ENCODE peak calls at places on chromosomes 4 and X, in ten cellular contexts. D is HCT116, W is tibial nerve, E is NB4, J is IMR-90, B is GM12878, O is A549, N is sigmoid colon, Y is right lobe of liver, F is suprapubic skin. T is an unnamed sample.

GRCh38 chr4:125314676-125315570 is at the start of gene FAT4:
- DNase-seq in D (peak), W (peak), E (peak), J (peak), B (no peak), O (peak), N (peak), Y (peak), F (peak), T (peak)

GRCh38 chr4:118772149-118773081 is 63.5 kb downstream of the SEC24D start:
- DNase-seq in D (peak), W (no peak), E (peak), J (peak), B (no peak), O (peak), N (no peak), Y (no peak), F (no peak), T (no peak)

GRCh38 chr4:161332696-161333095 is 831.1 kb downstream of the FSTL5 start:
- DNase-seq in D (no peak), W (no peak), E (no peak), J (no peak), B (no peak), O (no peak), N (no peak), Y (no peak), F (no peak), T (no peak)

GRCh38 chrX:77432998-77433397 is 14.2 kb upstream of the FGF16 start:
- DNase-seq in D (no peak), W (no peak), E (no peak), J (no peak), B (no peak), O (no peak), N (no peak), Y (no peak), F (no peak), T (no peak)

GRCh38 chrX:100976211-100976610 is 6.7 kb downstream of the ARL13A start:
- DNase-seq in D (no peak), W (no peak), E (no peak), J (peak), B (no peak), O (no peak), N (no peak), Y (no peak), F (no peak), T (no peak)

GRCh38 chr4:139901516-139902327 is 236.1 kb downstream of the MGST2 start:
- DNase-seq in D (no peak), W (no peak), E (no peak), J (peak), B (no peak), O (no peak), N (no peak), Y (no peak), F (no peak), T (no peak)

GRCh38 chr4:8302331-8302730 is 32.8 kb downstream of the HTRA3 start:
- DNase-seq in D (no peak), W (no peak), E (no peak), J (no peak), B (no peak), O (no peak), N (peak), Y (no peak), F (peak), T (no peak)

GRCh38 chr4:26930964-26931363 is 70.3 kb downstream of the STIM2 start:
- DNase-seq in D (no peak), W (no peak), E (no peak), J (no peak), B (no peak), O (no peak), N (no peak), Y (no peak), F (no peak), T (no peak)

GRCh38 chr4:84573738-84574720 is 8.9 kb upstream of the CDS1 start:
- DNase-seq in D (no peak), W (no peak), E (peak), J (no peak), B (no peak), O (no peak), N (no peak), Y (no peak), F (no peak), T (no peak)

GRCh38 chr4:170022211-170022610 is 4.0 kb downstream of the MFAP3L start:
- DNase-seq in D (no peak), W (no peak), E (no peak), J (no peak), B (no peak), O (no peak), N (no peak), Y (no peak), F (no peak), T (no peak)

GRCh38 chrX:13346646-13347045 is 26.8 kb upstream of the ATXN3L start:
- DNase-seq in D (no peak), W (no peak), E (no peak), J (no peak), B (no peak), O (no peak), N (no peak), Y (no peak), F (no peak), T (no peak)

GRCh38 chr4:117085185-117085701 is at the start of gene TRAM1L1:
- DNase-seq in D (no peak), W (no peak), E (no peak), J (peak), B (no peak), O (peak), N (peak), Y (peak), F (peak), T (peak)

GRCh38 chr4:184815046-184815877 is 10.5 kb downstream of the ACSL1 start:
- DNase-seq in D (peak), W (peak), E (peak), J (peak), B (peak), O (peak), N (peak), Y (peak), F (peak), T (peak)

GRCh38 chr4:41957634-41958033 is 22.4 kb downstream of the TMEM33 start:
- DNase-seq in D (peak), W (no peak), E (peak), J (peak), B (peak), O (peak), N (no peak), Y (no peak), F (no peak), T (no peak)

GRCh38 chr4:94483895-94484294 is 32.2 kb downstream of the PDLIM5 start:
- DNase-seq in D (no peak), W (no peak), E (no peak), J (no peak), B (no peak), O (no peak), N (no peak), Y (no peak), F (no peak), T (no peak)

GRCh38 chr4:121728798-121729226 is 32.0 kb upstream of the ANXA5 start:
- DNase-seq in D (no peak), W (no peak), E (no peak), J (peak), B (no peak), O (no peak), N (no peak), Y (no peak), F (no peak), T (no peak)

GRCh38 chr4:112916868-112917267 is 132.6 kb upstream of the ANK2 start:
- DNase-seq in D (no peak), W (no peak), E (no peak), J (peak), B (no peak), O (no peak), N (no peak), Y (no peak), F (no peak), T (no peak)

GRCh38 chr4:151807220-151807619 is 46.4 kb upstream of the GATB start:
- DNase-seq in D (no peak), W (no peak), E (no peak), J (no peak), B (no peak), O (no peak), N (no peak), Y (no peak), F (no peak), T (no peak)

GRCh38 chrX:17375631-17376380 is 806 bp downstream of the NHS start:
- DNase-seq in D (no peak), W (peak), E (no peak), J (peak), B (no peak), O (peak), N (peak), Y (peak), F (no peak), T (no peak)

GRCh38 chrX:17376381-17377046 is 1.5 kb downstream of the NHS start:
- DNase-seq in D (no peak), W (no peak), E (no peak), J (no peak), B (no peak), O (peak), N (peak), Y (no peak), F (no peak), T (no peak)

GRCh38 chrX:17374619-17375360 is at the start of gene NHS:
- DNase-seq in D (peak), W (peak), E (no peak), J (peak), B (no peak), O (peak), N (peak), Y (peak), F (no peak), T (peak)

GRCh38 chrX:17377047-17377692 is 2.2 kb downstream of the NHS start:
- DNase-seq in D (peak), W (peak), E (no peak), J (peak), B (no peak), O (peak), N (peak), Y (peak), F (no peak), T (no peak)

DNA sequence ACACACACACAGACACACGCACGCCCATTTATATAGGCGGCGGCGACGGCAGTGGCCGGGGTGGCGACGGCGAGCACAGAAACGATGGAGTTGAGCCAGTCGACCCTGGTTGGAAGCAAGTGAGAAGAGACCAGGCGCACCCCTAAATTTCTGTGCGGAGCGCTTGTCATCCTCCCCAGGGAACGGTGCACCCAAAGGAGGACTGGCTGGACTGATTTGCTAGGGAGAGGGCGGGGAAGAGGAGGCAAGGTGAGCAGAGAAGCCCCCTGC is 296 bp downstream of the NHS start:
- DNase-seq in D (no peak), W (no peak), E (no peak), J (no peak), B (no peak), O (peak), N (peak), Y (no peak), F (no peak), T (no peak)
- H3K4me3 ChIP-seq in D (peak), W (peak), E (no peak), J (peak), B (no peak), O (peak), N (peak), Y (peak), F (peak), T (peak)

GRCh38 chr4:81408341-81408740 is 63.4 kb downstream of the RASGEF1B start:
- DNase-seq in D (no peak), W (no peak), E (no peak), J (no peak), B (no peak), O (no peak), N (no peak), Y (no peak), F (no peak), T (no peak)

GRCh38 chr4:81405900-81406401 is 65.8 kb downstream of the RASGEF1B start:
- DNase-seq in D (peak), W (no peak), E (peak), J (peak), B (peak), O (peak), N (no peak), Y (no peak), F (no peak), T (no peak)

GRCh38 chr4:81410695-81411094 is 61.0 kb downstream of the RASGEF1B start:
- DNase-seq in D (no peak), W (no peak), E (peak), J (no peak), B (no peak), O (no peak), N (no peak), Y (no peak), F (no peak), T (no peak)

GRCh38 chr4:81409836-81410235 is 61.9 kb downstream of the RASGEF1B start:
- DNase-seq in D (no peak), W (no peak), E (no peak), J (no peak), B (no peak), O (no peak), N (no peak), Y (no peak), F (no peak), T (no peak)

DNA sequence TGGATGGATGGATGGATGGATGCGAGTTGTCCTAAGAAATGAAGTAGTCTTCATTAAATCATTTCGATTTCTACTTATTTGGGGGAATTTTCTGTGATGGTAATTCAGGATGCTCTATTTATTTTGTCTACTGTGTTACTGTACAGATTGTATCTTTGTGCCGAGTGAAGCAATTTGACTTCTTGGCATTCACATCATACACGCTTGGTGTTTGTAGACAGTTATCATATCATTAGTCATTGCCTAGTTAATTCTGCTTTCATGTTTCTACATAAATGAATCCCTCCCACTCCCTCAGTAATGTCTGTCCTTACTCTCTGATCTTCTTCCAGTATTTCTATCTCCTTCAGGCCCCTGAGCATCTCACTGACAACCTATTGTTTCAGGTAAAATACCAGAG is 64.0 kb downstream of the RASGEF1B start:
- DNase-seq in D (no peak), W (no peak), E (no peak), J (no peak), B (no peak), O (no peak), N (no peak), Y (no peak), F (no peak), T (no peak)
- TF ChIP-seq POLR2A in D (no peak), W (no peak), E (no peak), J (no peak), B (no peak), O (no peak), N (no peak), Y (no peak), F (no peak), T (no peak)

GRCh38 chrX:130974323-130974722 is 71.3 kb upstream of the ENOX2 start:
- DNase-seq in D (no peak), W (no peak), E (no peak), J (peak), B (no peak), O (no peak), N (no peak), Y (no peak), F (no peak), T (no peak)

GRCh38 chrX:130981836-130982235 is 76.3 kb upstream of the ARHGAP36 start:
- DNase-seq in D (no peak), W (no peak), E (no peak), J (no peak), B (no peak), O (no peak), N (no peak), Y (no peak), F (no peak), T (no peak)

DNA sequence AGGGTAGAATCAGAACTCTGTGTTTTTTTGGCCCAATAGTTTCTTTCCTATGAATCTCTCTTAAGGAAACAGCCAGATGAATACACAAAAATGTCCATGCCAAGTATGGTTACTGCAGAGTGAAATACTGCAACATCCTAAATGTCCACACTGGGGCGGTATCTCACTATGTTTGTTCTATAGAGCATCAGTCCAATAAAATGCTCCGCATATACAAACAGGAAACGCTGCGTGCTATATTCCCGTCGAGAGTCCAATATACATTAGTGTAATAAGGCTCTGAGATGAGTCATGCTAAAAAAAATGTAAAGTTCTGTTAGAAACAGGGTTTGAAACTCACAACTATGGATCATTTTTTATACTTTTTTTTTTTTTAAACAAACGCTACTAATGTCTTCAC is 72.9 kb upstream of the ENOX2 start:
- DNase-seq in D (peak), W (no peak), E (peak), J (peak), B (no peak), O (peak), N (no peak), Y (no peak), F (no peak), T (no peak)
- TF ChIP-seq CTCF in D (peak), W (peak), E (peak), J (peak), B (peak), O (peak), N (peak), Y (peak), F (no peak), T (no peak)

GRCh38 chr4:163233321-163233720 is 66.6 kb upstream of the NAF1 start:
- DNase-seq in D (no peak), W (no peak), E (no peak), J (no peak), B (no peak), O (no peak), N (no peak), Y (no peak), F (no peak), T (no peak)

GRCh38 chr4:163243297-163243981 is 76.7 kb upstream of the NAF1 start:
- DNase-seq in D (no peak), W (no peak), E (no peak), J (no peak), B (no peak), O (no peak), N (no peak), Y (no peak), F (no peak), T (no peak)

GRCh38 chr4:163237856-163238255 is 71.2 kb upstream of the NAF1 start:
- DNase-seq in D (no peak), W (no peak), E (no peak), J (no peak), B (no peak), O (no peak), N (no peak), Y (no peak), F (no peak), T (no peak)
- H3K4me3 ChIP-seq in D (no peak), W (no peak), E (no peak), J (no peak), B (no peak), O (no peak), N (no peak), Y (no peak), F (no peak), T (no peak)

GRCh38 chrX:66015152-66015827 is 24.6 kb downstream of the VSIG4 start:
- DNase-seq in D (no peak), W (no peak), E (peak), J (no peak), B (peak), O (no peak), N (no peak), Y (peak), F (no peak), T (no peak)
- TF ChIP-seq POLR2A in D (no peak), W (no peak), E (peak), J (no peak), B (peak), O (no peak), N (no peak), Y (peak), F (peak), T (no peak)

GRCh38 chr4:181261279-181261678 is 981.9 kb upstream of the TENM3 start:
- DNase-seq in D (no peak), W (no peak), E (peak), J (peak), B (no peak), O (no peak), N (no peak), Y (no peak), F (no peak), T (no peak)
- TF ChIP-seq CTCF in D (peak), W (peak), E (no peak), J (peak), B (no peak), O (no peak), N (no peak), Y (no peak), F (no peak), T (no peak)